ENCODE peak calls at places on chromosomes 11 and 22, in four cellular contexts. One of them, this sample, is unnamed.

GRCh38 chr22:27730649-27731433 is 70.7 kb downstream of the MN1 start:
- DNase-seq in spleen: no peak
- DNase-seq in stimulated activated CD4-positive, alpha-beta T cell treated with anti-CD3 and anti-CD28 coated beads, Interleukin-1b, Interleukin-23, amount 100 ng/mL, for 1 hour: no peak
- DNase-seq in progenitor cell of endocrine pancreas: no peak
- DNase-seq in this sample: no peak

GRCh38 chr11:116357769-116358544 is 414.8 kb downstream of the BUD13 start:
- DNase-seq in spleen: no peak
- DNase-seq in stimulated activated CD4-positive, alpha-beta T cell treated with anti-CD3 and anti-CD28 coated beads, Interleukin-1b, Interleukin-23, amount 100 ng/mL, for 1 hour: no peak
- DNase-seq in progenitor cell of endocrine pancreas: peak
- DNase-seq in this sample: no peak

GRCh38 chr22:48707749-48708557 is 1119.7 kb downstream of the BRD1 start:
- DNase-seq in spleen: peak
- DNase-seq in stimulated activated CD4-positive, alpha-beta T cell treated with anti-CD3 and anti-CD28 coated beads, Interleukin-1b, Interleukin-23, amount 100 ng/mL, for 1 hour: no peak
- DNase-seq in progenitor cell of endocrine pancreas: no peak
- DNase-seq in this sample: no peak

GRCh38 chr11:17473071-17473744 is 3.4 kb downstream of the ABCC8 start:
- DNase-seq in spleen: no peak
- DNase-seq in stimulated activated CD4-positive, alpha-beta T cell treated with anti-CD3 and anti-CD28 coated beads, Interleukin-1b, Interleukin-23, amount 100 ng/mL, for 1 hour: no peak
- DNase-seq in progenitor cell of endocrine pancreas: no peak
- DNase-seq in this sample: peak

GRCh38 chr11:29781268-29781667 is 235.6 kb downstream of the KCNA4 start:
- DNase-seq in spleen: no peak
- DNase-seq in stimulated activated CD4-positive, alpha-beta T cell treated with anti-CD3 and anti-CD28 coated beads, Interleukin-1b, Interleukin-23, amount 100 ng/mL, for 1 hour: no peak
- DNase-seq in progenitor cell of endocrine pancreas: no peak
- DNase-seq in this sample: no peak

GRCh38 chr11:64419818-64420485 is 61.0 kb downstream of the RPS6KA4 start:
- DNase-seq in spleen: no peak
- DNase-seq in stimulated activated CD4-positive, alpha-beta T cell treated with anti-CD3 and anti-CD28 coated beads, Interleukin-1b, Interleukin-23, amount 100 ng/mL, for 1 hour: no peak
- DNase-seq in progenitor cell of endocrine pancreas: no peak
- DNase-seq in this sample: no peak

GRCh38 chr11:122917311-122917710 is 34.8 kb downstream of the JHY start:
- DNase-seq in spleen: no peak
- DNase-seq in stimulated activated CD4-positive, alpha-beta T cell treated with anti-CD3 and anti-CD28 coated beads, Interleukin-1b, Interleukin-23, amount 100 ng/mL, for 1 hour: no peak
- DNase-seq in progenitor cell of endocrine pancreas: no peak
- DNase-seq in this sample: no peak

GRCh38 chr11:118633319-118633690 is 25.9 kb downstream of the PHLDB1 start:
- DNase-seq in spleen: no peak
- DNase-seq in stimulated activated CD4-positive, alpha-beta T cell treated with anti-CD3 and anti-CD28 coated beads, Interleukin-1b, Interleukin-23, amount 100 ng/mL, for 1 hour: no peak
- DNase-seq in progenitor cell of endocrine pancreas: no peak
- DNase-seq in this sample: no peak

GRCh38 chr22:21443735-21444421 is 23.3 kb upstream of the TMEM191C start:
- DNase-seq in spleen: peak
- DNase-seq in stimulated activated CD4-positive, alpha-beta T cell treated with anti-CD3 and anti-CD28 coated beads, Interleukin-1b, Interleukin-23, amount 100 ng/mL, for 1 hour: no peak
- DNase-seq in progenitor cell of endocrine pancreas: no peak
- DNase-seq in this sample: peak

GRCh38 chr22:19176175-19176630 is 2.3 kb downstream of the SLC25A1 start:
- DNase-seq in spleen: no peak
- DNase-seq in stimulated activated CD4-positive, alpha-beta T cell treated with anti-CD3 and anti-CD28 coated beads, Interleukin-1b, Interleukin-23, amount 100 ng/mL, for 1 hour: no peak
- DNase-seq in progenitor cell of endocrine pancreas: no peak
- DNase-seq in this sample: no peak

GRCh38 chr11:7668464-7668863 is 4.8 kb downstream of the CYB5R2 start:
- DNase-seq in spleen: no peak
- DNase-seq in stimulated activated CD4-positive, alpha-beta T cell treated with anti-CD3 and anti-CD28 coated beads, Interleukin-1b, Interleukin-23, amount 100 ng/mL, for 1 hour: no peak
- DNase-seq in progenitor cell of endocrine pancreas: no peak
- DNase-seq in this sample: no peak

GRCh38 chr11:35688023-35688422 is 25.4 kb downstream of the TRIM44 start:
- DNase-seq in spleen: no peak
- DNase-seq in stimulated activated CD4-positive, alpha-beta T cell treated with anti-CD3 and anti-CD28 coated beads, Interleukin-1b, Interleukin-23, amount 100 ng/mL, for 1 hour: no peak
- DNase-seq in progenitor cell of endocrine pancreas: no peak
- DNase-seq in this sample: no peak

GRCh38 chr22:40215266-40215665 is 37.5 kb downstream of the TNRC6B start:
- DNase-seq in spleen: no peak
- DNase-seq in stimulated activated CD4-positive, alpha-beta T cell treated with anti-CD3 and anti-CD28 coated beads, Interleukin-1b, Interleukin-23, amount 100 ng/mL, for 1 hour: no peak
- DNase-seq in progenitor cell of endocrine pancreas: no peak
- DNase-seq in this sample: no peak

GRCh38 chr22:35425971-35426800 is 26.2 kb downstream of the MCM5 start:
- DNase-seq in spleen: no peak
- DNase-seq in stimulated activated CD4-positive, alpha-beta T cell treated with anti-CD3 and anti-CD28 coated beads, Interleukin-1b, Interleukin-23, amount 100 ng/mL, for 1 hour: no peak
- DNase-seq in progenitor cell of endocrine pancreas: no peak
- DNase-seq in this sample: peak

GRCh38 chr22:22835242-22835641 is 52.4 kb upstream of the IGLL5 start:
- DNase-seq in spleen: no peak
- DNase-seq in stimulated activated CD4-positive, alpha-beta T cell treated with anti-CD3 and anti-CD28 coated beads, Interleukin-1b, Interleukin-23, amount 100 ng/mL, for 1 hour: no peak
- DNase-seq in progenitor cell of endocrine pancreas: no peak
- DNase-seq in this sample: no peak

GRCh38 chr22:21766933-21767462 is 31.4 kb upstream of the YPEL1 start:
- DNase-seq in spleen: peak
- DNase-seq in stimulated activated CD4-positive, alpha-beta T cell treated with anti-CD3 and anti-CD28 coated beads, Interleukin-1b, Interleukin-23, amount 100 ng/mL, for 1 hour: peak
- DNase-seq in progenitor cell of endocrine pancreas: no peak
- DNase-seq in this sample: no peak

GRCh38 chr11:3010521-3011275 is 18.6 kb upstream of the NAP1L4 start:
- DNase-seq in spleen: no peak
- DNase-seq in stimulated activated CD4-positive, alpha-beta T cell treated with anti-CD3 and anti-CD28 coated beads, Interleukin-1b, Interleukin-23, amount 100 ng/mL, for 1 hour: no peak
- DNase-seq in progenitor cell of endocrine pancreas: no peak
- DNase-seq in this sample: no peak

GRCh38 chr22:45548991-45549736 is 46.5 kb downstream of the FBLN1 start:
- DNase-seq in spleen: no peak
- DNase-seq in stimulated activated CD4-positive, alpha-beta T cell treated with anti-CD3 and anti-CD28 coated beads, Interleukin-1b, Interleukin-23, amount 100 ng/mL, for 1 hour: no peak
- DNase-seq in progenitor cell of endocrine pancreas: no peak
- DNase-seq in this sample: no peak

GRCh38 chr11:36376888-36377758 is 81.0 kb downstream of the PRR5L start:
- DNase-seq in spleen: peak
- DNase-seq in stimulated activated CD4-positive, alpha-beta T cell treated with anti-CD3 and anti-CD28 coated beads, Interleukin-1b, Interleukin-23, amount 100 ng/mL, for 1 hour: no peak
- DNase-seq in progenitor cell of endocrine pancreas: peak
- DNase-seq in this sample: peak

GRCh38 chr11:46006418-46007070 is 84.1 kb downstream of the LARGE2 start:
- DNase-seq in spleen: no peak
- DNase-seq in stimulated activated CD4-positive, alpha-beta T cell treated with anti-CD3 and anti-CD28 coated beads, Interleukin-1b, Interleukin-23, amount 100 ng/mL, for 1 hour: no peak
- DNase-seq in progenitor cell of endocrine pancreas: no peak
- DNase-seq in this sample: peak